ENCODE peak calls at places on chromosomes 16 and 17, in ten cellular contexts. P is tibial nerve; I is tibial artery; G is CD8-positive, alpha-beta T cell; S is ascending aorta; D is left lung; F is transverse colon; U is adrenal gland; Y is GM23338; Z is heart left ventricle. M is an unnamed sample.
A peak's percentile ranks its signal among the peaks of the same experiment; 100 is the strongest.

GRCh38 chr16:66695935-66696668 is 441 bp downstream of the CMTM4 start:
- DNase-seq in Y (peak; percentile 68), U (peak; percentile 4), I (no peak), S (peak; percentile 66), P (no peak), G (no peak), D (peak; percentile 55), Z (peak; percentile 37), F (peak; percentile 77), M (peak; percentile 77)

GRCh38 chr17:18006495-18007239 is 32.3 kb downstream of the ATPAF2 start:
- DNase-seq in D (no peak), F (no peak), G (no peak), U (no peak), P (no peak), I (no peak), Y (peak; percentile 40), S (no peak), Z (no peak), M (no peak)

GRCh38 chr17:10838682-10839081 is 795 bp upstream of the PIRT start:
- DNase-seq in G (no peak), I (no peak), P (no peak), Y (no peak), F (no peak), D (no peak), U (no peak), Z (no peak), S (no peak), M (no peak)

GRCh38 chr17:78722101-78722761 is 59.8 kb downstream of the CYTH1 start:
- DNase-seq in F (peak; percentile 63), U (no peak), Y (peak; percentile 25), G (no peak), I (peak; percentile 46), P (no peak), S (no peak), D (peak; percentile 59), Z (peak; percentile 58), M (peak; percentile 67)

GRCh38 chr16:88686439-88687253 is at the start of gene SNAI3:
- DNase-seq in S (no peak), G (peak; percentile 58), P (peak; percentile 44), Z (peak; percentile 89), D (peak; percentile 89), I (peak; percentile 69), U (peak; percentile 83), F (peak; percentile 95), Y (peak; percentile 96), M (peak; percentile 92)

GRCh38 chr16:48499822-48500440 is 110.0 kb downstream of the N4BP1 start:
- DNase-seq in P (no peak), I (peak; percentile 60), S (peak; percentile 80), Y (no peak), Z (no peak), D (no peak), U (peak; percentile 75), G (no peak), F (peak; percentile 28), M (no peak)

GRCh38 chr16:56265184-56265583 is 73.9 kb downstream of the GNAO1 start:
- DNase-seq in D (no peak), I (no peak), Z (no peak), Y (no peak), S (no peak), U (no peak), F (no peak), P (no peak), G (no peak), M (no peak)

GRCh38 chr17:7060165-7060890 is 16.4 kb upstream of the SLC16A11 start:
- DNase-seq in Z (no peak), I (no peak), Y (no peak), G (no peak), P (no peak), F (no peak), S (no peak), U (no peak), D (no peak), M (no peak)

GRCh38 chr17:41118721-41119120 is 548 bp upstream of the KRTAP4-11 start:
- DNase-seq in P (no peak), D (no peak), G (no peak), Y (no peak), Z (no peak), S (no peak), U (no peak), F (no peak), I (no peak), M (no peak)

GRCh38 chr17:8160741-8161221 is 2.0 kb downstream of the VAMP2 start:
- DNase-seq in P (no peak), U (no peak), Y (no peak), G (no peak), Z (no peak), F (no peak), D (no peak), I (no peak), S (no peak), M (peak; percentile 27)

GRCh38 chr17:8162232-8162996 is at the start of gene VAMP2:
- DNase-seq in D (peak; percentile 81), F (peak; percentile 85), Z (peak; percentile 92), Y (peak; percentile 85), I (peak; percentile 73), S (peak; percentile 92), P (peak; percentile 72), G (peak; percentile 72), U (peak; percentile 83), M (peak; percentile 89)

GRCh38 chr17:8160224-8160577 is 2.5 kb downstream of the VAMP2 start:
- DNase-seq in P (no peak), U (no peak), Y (no peak), D (no peak), G (no peak), Z (no peak), F (no peak), I (no peak), S (no peak), M (no peak)

GRCh38 chr17:8162997-8163977 is 539 bp upstream of the VAMP2 start:
- DNase-seq in Y (peak; percentile 89), D (peak; percentile 41), P (no peak), Z (peak; percentile 44), S (no peak), I (no peak), U (peak; percentile 65), F (peak; percentile 45), G (no peak), M (peak; percentile 49)

DNA sequence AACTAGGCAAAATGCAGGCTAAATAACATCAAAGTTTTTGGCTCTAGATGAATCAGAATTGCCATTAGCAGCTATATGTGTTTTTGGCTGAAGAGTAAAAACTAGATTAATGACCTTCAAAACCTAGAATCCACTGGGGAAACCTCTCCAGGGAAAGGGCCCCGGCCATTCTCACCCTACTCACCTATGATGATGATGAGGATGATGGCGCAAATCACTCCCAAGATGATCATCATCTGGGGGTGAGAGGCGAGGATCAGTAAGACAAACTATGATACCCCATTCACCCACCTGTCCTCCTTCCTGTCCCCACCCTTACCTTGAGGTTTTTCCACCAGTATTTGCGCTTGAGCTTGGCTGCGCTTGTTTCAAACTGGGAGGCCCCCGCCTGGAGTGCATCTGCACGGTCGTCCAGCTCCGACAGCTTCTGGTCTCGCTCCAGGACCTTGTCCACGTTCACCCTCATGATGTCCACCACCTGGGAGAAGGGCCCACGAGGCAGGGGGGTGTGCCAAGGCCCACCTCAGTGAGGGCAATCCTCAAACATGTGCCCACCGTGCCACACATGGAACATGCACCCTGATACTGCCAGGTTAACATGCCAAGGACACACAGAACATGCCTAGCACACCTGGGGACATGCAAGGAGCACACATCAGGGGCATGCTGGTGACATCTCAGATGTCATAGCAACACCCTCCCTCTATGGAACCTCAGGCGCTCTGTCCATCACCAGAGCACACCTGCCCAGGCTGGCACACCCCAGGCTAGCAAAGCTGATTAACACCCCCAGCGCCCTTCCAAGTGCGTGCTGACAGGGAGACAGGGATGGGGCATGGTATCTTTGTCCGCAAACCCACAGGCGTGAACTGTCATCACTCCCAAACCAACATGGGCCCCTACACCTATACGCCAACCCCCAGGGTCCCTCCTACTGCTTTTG is 1.2 kb downstream of the VAMP2 start:
- DNase-seq in U (no peak), I (no peak), S (no peak), Y (no peak), D (no peak), P (no peak), G (no peak), Z (no peak), F (no peak), M (peak; percentile 46)
- H3K4me1 ChIP-seq in U (peaks cover 48% of the 10 kb centered on the region), I (no peaks in the 10 kb centered on the region), S (peaks cover 47% of the 10 kb centered on the region), Y (peaks cover 25% of the 10 kb centered on the region), D (peaks cover 76% of the 10 kb centered on the region), P (peaks cover 69% of the 10 kb centered on the region), G (peaks cover 68% of the 10 kb centered on the region), Z (peaks cover 68% of the 10 kb centered on the region), F (peaks cover 50% of the 10 kb centered on the region), M (peaks cover 69% of the 10 kb centered on the region)

DNA sequence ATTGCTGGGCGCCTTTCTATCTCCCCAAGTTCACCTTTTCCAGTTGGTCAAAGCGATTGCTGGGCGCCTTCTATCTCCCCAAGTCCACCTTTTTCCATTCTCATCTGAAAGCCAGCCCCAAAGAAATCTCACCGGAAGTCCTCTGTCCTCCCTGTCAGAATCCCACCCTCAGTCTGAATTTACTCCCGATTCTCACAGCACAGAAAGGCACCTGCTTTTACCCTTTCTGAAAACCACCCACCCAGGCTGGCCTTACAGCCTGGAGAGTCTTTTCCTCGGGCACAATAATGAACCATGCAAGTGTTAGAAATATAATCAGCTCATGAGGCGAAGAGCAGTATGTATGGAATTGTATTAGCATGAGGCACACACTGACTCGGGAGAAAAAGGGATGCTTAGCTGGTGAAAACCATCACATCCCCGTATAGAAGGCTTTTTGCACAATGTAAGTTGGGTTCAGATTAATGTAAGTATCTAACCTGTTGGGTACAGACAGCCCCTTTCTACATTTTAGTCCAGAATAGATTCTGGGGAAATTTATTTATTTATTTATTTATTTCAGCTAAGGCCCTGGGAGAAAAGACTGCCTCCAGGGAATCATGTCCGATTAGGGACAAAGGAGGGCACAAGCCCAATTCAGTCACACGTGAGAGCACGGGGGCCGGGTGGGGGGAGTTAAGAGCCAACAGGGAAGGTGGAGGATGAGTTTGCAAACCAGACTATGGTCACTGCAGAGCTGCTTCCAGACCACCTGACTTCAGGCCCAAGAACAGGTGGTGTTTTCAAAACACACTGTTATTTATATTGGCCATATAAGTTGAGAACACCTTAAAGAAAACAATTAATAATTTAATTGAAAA is 1.4 kb upstream of the ZFHX3 start:
- DNase-seq in S (no peak), F (no peak), Z (no peak), P (no peak), U (no peak), G (no peak), I (peak; percentile 20), Y (no peak), D (no peak), M (no peak)
- H3K4me1 ChIP-seq in S (peaks cover 68% of the 10 kb centered on the region), F (peaks cover 62% of the 10 kb centered on the region), Z (peaks cover 82% of the 10 kb centered on the region), P (peaks cover 87% of the 10 kb centered on the region), U (peaks cover 87% of the 10 kb centered on the region), G (no peaks in the 10 kb centered on the region), I (no peaks in the 10 kb centered on the region), Y (peaks cover 88% of the 10 kb centered on the region), D (peaks cover 61% of the 10 kb centered on the region), M (peaks cover 86% of the 10 kb centered on the region)

DNA sequence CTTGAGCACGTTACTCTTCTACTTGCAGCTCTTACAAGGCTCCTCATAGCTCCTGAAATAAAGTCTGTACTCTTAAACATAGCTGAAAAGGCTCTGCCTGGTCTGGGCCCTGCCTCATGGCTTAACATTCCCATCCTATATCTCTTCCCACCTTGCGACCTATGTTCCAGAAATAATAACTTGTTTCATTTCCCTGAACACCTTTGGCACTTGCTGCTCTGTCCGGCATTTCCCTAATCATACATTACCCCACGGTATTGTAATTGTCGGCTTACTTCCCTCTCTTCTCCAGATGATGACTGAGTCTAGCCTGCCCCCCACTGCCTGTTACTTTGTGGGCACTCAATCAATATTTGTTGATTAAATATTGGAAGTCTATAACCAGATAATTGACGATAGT is 23.2 kb upstream of the SUPT4H1 start:
- DNase-seq in I (no peak), D (no peak), Z (no peak), G (no peak), Y (no peak), U (no peak), F (no peak), S (no peak), P (no peak), M (no peak)
- H3K4me1 ChIP-seq in I (no peaks in the 10 kb centered on the region), D (peaks cover 5% of the 10 kb centered on the region), Z (peaks cover 7% of the 10 kb centered on the region), G (peaks cover 19% of the 10 kb centered on the region), Y (peaks cover 21% of the 10 kb centered on the region), U (no peaks in the 10 kb centered on the region), F (peaks cover 53% of the 10 kb centered on the region), S (no peaks in the 10 kb centered on the region), P (no peaks in the 10 kb centered on the region), M (peaks cover 25% of the 10 kb centered on the region)

GRCh38 chr16:46814790-46815189 is 16.2 kb downstream of the C16orf87 start:
- DNase-seq in U (no peak), G (no peak), I (no peak), S (no peak), F (no peak), Y (no peak), D (no peak), Z (no peak), P (no peak), M (no peak)
- H3K4me1 ChIP-seq in U (peaks cover 19% of the 10 kb centered on the region), G (no peaks in the 10 kb centered on the region), I (no peaks in the 10 kb centered on the region), S (peaks cover 8% of the 10 kb centered on the region), F (peaks cover 10% of the 10 kb centered on the region), Y (peaks cover 7% of the 10 kb centered on the region), D (peaks cover 13% of the 10 kb centered on the region), Z (peaks cover 23% of the 10 kb centered on the region), P (peaks cover 10% of the 10 kb centered on the region), M (peaks cover 4% of the 10 kb centered on the region)

M was measured in lower lobe of right lung.